ENCODE peak calls at places on chromosomes 6 and 20, in four cellular contexts. One of them, this sample, is unnamed.
A peak's percentile ranks its signal among the peaks of the same experiment; 100 is the strongest.

GRCh38 chr6:17278289-17279061 is 2.7 kb upstream of the RBM24 start:
- DNase-seq in RPMI7951: peak; percentile 76
- DNase-seq in ascending aorta: no peak
- DNase-seq in psoas muscle: no peak
- DNase-seq in this sample: no peak

GRCh38 chr6:8589941-8590676 is 154.8 kb upstream of the SLC35B3 start:
- DNase-seq in psoas muscle: no peak
- DNase-seq in ascending aorta: no peak
- DNase-seq in RPMI7951: no peak
- DNase-seq in this sample: no peak

GRCh38 chr6:142537612-142538478 is 236.0 kb downstream of the ADGRG6 start:
- DNase-seq in RPMI7951: peak; percentile 59
- DNase-seq in psoas muscle: no peak
- DNase-seq in ascending aorta: no peak
- DNase-seq in this sample: no peak

GRCh38 chr6:48628316-48628715 is 517.3 kb upstream of the PTCHD4 start:
- DNase-seq in ascending aorta: no peak
- DNase-seq in psoas muscle: no peak
- DNase-seq in RPMI7951: no peak
- DNase-seq in this sample: no peak

GRCh38 chr6:20708367-20709124 is 174.3 kb downstream of the CDKAL1 start:
- DNase-seq in RPMI7951: peak; percentile 29
- DNase-seq in psoas muscle: no peak
- DNase-seq in ascending aorta: no peak
- DNase-seq in this sample: no peak

GRCh38 chr6:20687494-20687893 is 153.2 kb downstream of the CDKAL1 start:
- DNase-seq in ascending aorta: no peak
- DNase-seq in RPMI7951: no peak
- DNase-seq in psoas muscle: no peak
- DNase-seq in this sample: no peak

GRCh38 chr6:165055231-165055630 is 254.2 kb downstream of the C6orf118 start:
- DNase-seq in RPMI7951: peak; percentile 54
- DNase-seq in psoas muscle: no peak
- DNase-seq in ascending aorta: no peak
- DNase-seq in this sample: no peak

GRCh38 chr6:137867685-137868509 is 838 bp downstream of the TNFAIP3 start:
- DNase-seq in ascending aorta: no peak
- DNase-seq in RPMI7951: peak; percentile 43
- DNase-seq in psoas muscle: peak; percentile 57
- DNase-seq in this sample: no peak

GRCh38 chr6:30720738-30721197 is 616 bp downstream of the TUBB start:
- DNase-seq in psoas muscle: peak; percentile 84
- DNase-seq in RPMI7951: peak; percentile 51
- DNase-seq in ascending aorta: peak; percentile 85
- DNase-seq in this sample: no peak

GRCh38 chr6:515267-515666 is 123.7 kb downstream of the IRF4 start:
- DNase-seq in psoas muscle: no peak
- DNase-seq in RPMI7951: no peak
- DNase-seq in ascending aorta: no peak
- DNase-seq in this sample: no peak

GRCh38 chr6:37175332-37176267 is 5.6 kb downstream of the PIM1 start:
- DNase-seq in RPMI7951: no peak
- DNase-seq in psoas muscle: no peak
- DNase-seq in ascending aorta: no peak
- DNase-seq in this sample: no peak

GRCh38 chr6:16322666-16323312 is 84.4 kb downstream of the GMPR start:
- DNase-seq in ascending aorta: peak; percentile 91
- DNase-seq in RPMI7951: peak; percentile 90
- DNase-seq in psoas muscle: peak; percentile 79
- DNase-seq in this sample: no peak

GRCh38 chr6:74741608-74742007 is 464.2 kb downstream of the COL12A1 start:
- DNase-seq in RPMI7951: no peak
- DNase-seq in ascending aorta: no peak
- DNase-seq in psoas muscle: peak; percentile 37
- DNase-seq in this sample: no peak

GRCh38 chr6:125995972-125996580 is 9.7 kb downstream of the TRMT11 start:
- DNase-seq in RPMI7951: peak; percentile 61
- DNase-seq in psoas muscle: peak; percentile 73
- DNase-seq in ascending aorta: no peak
- DNase-seq in this sample: no peak

GRCh38 chr6:125175459-125175858 is 21.9 kb downstream of the TPD52L1 start:
- DNase-seq in ascending aorta: no peak
- DNase-seq in psoas muscle: no peak
- DNase-seq in RPMI7951: no peak
- DNase-seq in this sample: no peak

GRCh38 chr20:35953411-35954199 is 697 bp downstream of the SCAND1 start:
- DNase-seq in RPMI7951: peak; percentile 65
- DNase-seq in ascending aorta: peak; percentile 74
- DNase-seq in psoas muscle: peak; percentile 79
- DNase-seq in this sample: peak; percentile 26

GRCh38 chr6:84773133-84773430 is 8.7 kb upstream of the TBX18 start:
- DNase-seq in ascending aorta: no peak
- DNase-seq in psoas muscle: no peak
- DNase-seq in RPMI7951: no peak
- DNase-seq in this sample: no peak

GRCh38 chr6:98839788-98840361 is 5.5 kb downstream of the POU3F2 start:
- DNase-seq in RPMI7951: peak; percentile 31
- DNase-seq in psoas muscle: no peak
- DNase-seq in ascending aorta: no peak
- DNase-seq in this sample: no peak

GRCh38 chr20:7214081-7214740 is 446.7 kb downstream of the BMP2 start:
- DNase-seq in ascending aorta: no peak
- DNase-seq in psoas muscle: no peak
- DNase-seq in RPMI7951: no peak
- DNase-seq in this sample: no peak

GRCh38 chr6:137743493-137743892 is 123.6 kb upstream of the TNFAIP3 start:
- DNase-seq in psoas muscle: no peak
- DNase-seq in ascending aorta: no peak
- DNase-seq in RPMI7951: no peak
- DNase-seq in this sample: no peak

GRCh38 chr6:72619883-72620696 is 1.8 kb upstream of the KCNQ5 start:
- DNase-seq in psoas muscle: peak; percentile 81
- DNase-seq in ascending aorta: peak; percentile 72
- DNase-seq in RPMI7951: no peak
- DNase-seq in this sample: no peak

GRCh38 chr6:113306552-113307145 is 550.5 kb upstream of the MARCKS start:
- DNase-seq in RPMI7951: peak; percentile 52
- DNase-seq in psoas muscle: peak; percentile 70
- DNase-seq in ascending aorta: peak; percentile 65
- DNase-seq in this sample: no peak

GRCh38 chr6:49966334-49966733 is 2.4 kb upstream of the DEFB114 start:
- DNase-seq in RPMI7951: no peak
- DNase-seq in ascending aorta: no peak
- DNase-seq in psoas muscle: no peak
- DNase-seq in this sample: no peak

GRCh38 chr20:49956689-49957443 is 20.7 kb downstream of the RNF114 start:
- DNase-seq in RPMI7951: no peak
- DNase-seq in ascending aorta: no peak
- DNase-seq in psoas muscle: peak; percentile 71
- DNase-seq in this sample: no peak

GRCh38 chr6:7728855-7729590 is 3.1 kb downstream of the BMP6 start:
- DNase-seq in ascending aorta: no peak
- DNase-seq in psoas muscle: no peak
- DNase-seq in RPMI7951: no peak
- DNase-seq in this sample: no peak

GRCh38 chr20:8389381-8390368 is 257.6 kb downstream of the PLCB1 start:
- DNase-seq in RPMI7951: peak; percentile 52
- DNase-seq in psoas muscle: no peak
- DNase-seq in ascending aorta: no peak
- DNase-seq in this sample: no peak

GRCh38 chr6:141463237-141463977 is 669.3 kb upstream of the GJE1 start:
- DNase-seq in RPMI7951: peak; percentile 75
- DNase-seq in psoas muscle: no peak
- DNase-seq in ascending aorta: no peak
- DNase-seq in this sample: no peak

GRCh38 chr6:24009319-24009718 is 116.7 kb upstream of the NRSN1 start:
- DNase-seq in RPMI7951: no peak
- DNase-seq in ascending aorta: no peak
- DNase-seq in psoas muscle: no peak
- DNase-seq in this sample: no peak

GRCh38 chr6:106098383-106099234 is 12.5 kb downstream of the PRDM1 start:
- DNase-seq in ascending aorta: peak; percentile 72
- DNase-seq in psoas muscle: no peak
- DNase-seq in RPMI7951: peak; percentile 36
- DNase-seq in this sample: no peak

GRCh38 chr6:27280064-27280539 is 32.0 kb downstream of the POM121L2 start:
- DNase-seq in ascending aorta: no peak
- DNase-seq in RPMI7951: peak; percentile 51
- DNase-seq in psoas muscle: no peak
- DNase-seq in this sample: peak; percentile 14

GRCh38 chr20:4924032-4924431 is 77.3 kb downstream of the SLC23A2 start:
- DNase-seq in ascending aorta: no peak
- DNase-seq in RPMI7951: no peak
- DNase-seq in psoas muscle: no peak
- DNase-seq in this sample: no peak

GRCh38 chr20:41177636-41178035 is 40.3 kb downstream of the PLCG1 start:
- DNase-seq in RPMI7951: peak; percentile 91
- DNase-seq in psoas muscle: peak; percentile 83
- DNase-seq in ascending aorta: peak; percentile 97
- DNase-seq in this sample: no peak

This sample was measured in GM18507.